ENCODE peak calls at places on chromosome 19, in six cellular contexts. M is HCT116, P is tibial artery, F is neural crest cell, J is lower leg skin, R is choroid plexus epithelial cell. X is an unnamed sample.

GRCh38 chr19:6610934-6611370 is 20.0 kb upstream of the CD70 start:
- DNase-seq in M (peak; percentile 40), P (no peak), F (no peak), J (no peak), R (peak; percentile 59), X (no peak)

GRCh38 chr19:49455729-49456128 is 2.7 kb downstream of the ALDH16A1 start:
- DNase-seq in M (no peak), P (no peak), F (no peak), J (no peak), R (no peak), X (no peak)

GRCh38 chr19:36898422-36898821 is 17.7 kb downstream of the ZNF829 start:
- DNase-seq in M (no peak), P (no peak), F (no peak), J (no peak), R (no peak), X (no peak)

GRCh38 chr19:1232652-1233360 is 5.0 kb downstream of the CBARP start:
- DNase-seq in M (no peak), P (no peak), F (no peak), J (no peak), R (peak; percentile 75), X (no peak)

GRCh38 chr19:38736413-38737280 is 7.6 kb downstream of the CAPN12 start:
- DNase-seq in M (peak; percentile 48), P (no peak), F (no peak), J (peak; percentile 45), R (peak; percentile 39), X (no peak)

GRCh38 chr19:30631035-30631375 is 258.8 kb downstream of the ZNF536 start:
- DNase-seq in M (no peak), P (no peak), F (no peak), J (no peak), R (no peak), X (peak; percentile 48)

GRCh38 chr19:13804830-13805683 is 9.8 kb downstream of the ZSWIM4 start:
- DNase-seq in M (no peak), P (no peak), F (no peak), J (no peak), R (no peak), X (peak; percentile 62)

GRCh38 chr19:31733591-31733990 is 384.4 kb upstream of the TSHZ3 start:
- DNase-seq in M (no peak), P (no peak), F (no peak), J (no peak), R (no peak), X (no peak)

GRCh38 chr19:48569814-48570213 is 17.8 kb downstream of the SULT2B1 start:
- DNase-seq in M (no peak), P (no peak), F (no peak), J (no peak), R (no peak), X (no peak)

GRCh38 chr19:2582984-2583956 is 107.3 kb downstream of the GADD45B start:
- DNase-seq in M (no peak), P (peak; percentile 44), F (no peak), J (no peak), R (peak; percentile 37), X (no peak)

GRCh38 chr19:7736148-7736547 is 4.2 kb upstream of the CLEC4G start:
- DNase-seq in M (no peak), P (no peak), F (no peak), J (no peak), R (no peak), X (no peak)

GRCh38 chr19:1856698-1857603 is 6.4 kb downstream of the KLF16 start:
- DNase-seq in M (no peak), P (peak; percentile 89), F (no peak), J (peak; percentile 83), R (peak; percentile 73), X (peak; percentile 75)

GRCh38 chr19:6632002-6632621 is 37.8 kb downstream of the TNFSF14 start:
- DNase-seq in M (peak; percentile 77), P (no peak), F (peak; percentile 90), J (peak; percentile 85), R (peak; percentile 84), X (peak; percentile 55)

GRCh38 chr19:575527-576506 is 3.4 kb downstream of the BSG start:
- DNase-seq in M (no peak), P (no peak), F (no peak), J (no peak), R (peak; percentile 46), X (no peak)

GRCh38 chr19:38634757-38635482 is 12.5 kb upstream of the ACTN4 start:
- DNase-seq in M (no peak), P (peak; percentile 84), F (peak; percentile 85), J (peak; percentile 63), R (peak; percentile 69), X (peak; percentile 88)

GRCh38 chr19:54674021-54674617 is 11.3 kb downstream of the LILRB4 start:
- DNase-seq in M (peak; percentile 34), P (no peak), F (no peak), J (no peak), R (peak; percentile 41), X (no peak)

GRCh38 chr19:16026756-16027155 is 49.5 kb upstream of the TPM4 start:
- DNase-seq in M (no peak), P (no peak), F (no peak), J (no peak), R (no peak), X (no peak)

GRCh38 chr19:16026131-16026530 is 50.2 kb upstream of the TPM4 start:
- DNase-seq in M (no peak), P (no peak), F (no peak), J (no peak), R (no peak), X (no peak)

GRCh38 chr19:16023558-16023915 is 52.8 kb upstream of the TPM4 start:
- DNase-seq in M (no peak), P (peak; percentile 44), F (no peak), J (no peak), R (no peak), X (no peak)

GRCh38 chr19:16024266-16025107 is 51.8 kb upstream of the TPM4 start:
- DNase-seq in M (no peak), P (peak; percentile 38), F (no peak), J (no peak), R (no peak), X (no peak)

DNA sequence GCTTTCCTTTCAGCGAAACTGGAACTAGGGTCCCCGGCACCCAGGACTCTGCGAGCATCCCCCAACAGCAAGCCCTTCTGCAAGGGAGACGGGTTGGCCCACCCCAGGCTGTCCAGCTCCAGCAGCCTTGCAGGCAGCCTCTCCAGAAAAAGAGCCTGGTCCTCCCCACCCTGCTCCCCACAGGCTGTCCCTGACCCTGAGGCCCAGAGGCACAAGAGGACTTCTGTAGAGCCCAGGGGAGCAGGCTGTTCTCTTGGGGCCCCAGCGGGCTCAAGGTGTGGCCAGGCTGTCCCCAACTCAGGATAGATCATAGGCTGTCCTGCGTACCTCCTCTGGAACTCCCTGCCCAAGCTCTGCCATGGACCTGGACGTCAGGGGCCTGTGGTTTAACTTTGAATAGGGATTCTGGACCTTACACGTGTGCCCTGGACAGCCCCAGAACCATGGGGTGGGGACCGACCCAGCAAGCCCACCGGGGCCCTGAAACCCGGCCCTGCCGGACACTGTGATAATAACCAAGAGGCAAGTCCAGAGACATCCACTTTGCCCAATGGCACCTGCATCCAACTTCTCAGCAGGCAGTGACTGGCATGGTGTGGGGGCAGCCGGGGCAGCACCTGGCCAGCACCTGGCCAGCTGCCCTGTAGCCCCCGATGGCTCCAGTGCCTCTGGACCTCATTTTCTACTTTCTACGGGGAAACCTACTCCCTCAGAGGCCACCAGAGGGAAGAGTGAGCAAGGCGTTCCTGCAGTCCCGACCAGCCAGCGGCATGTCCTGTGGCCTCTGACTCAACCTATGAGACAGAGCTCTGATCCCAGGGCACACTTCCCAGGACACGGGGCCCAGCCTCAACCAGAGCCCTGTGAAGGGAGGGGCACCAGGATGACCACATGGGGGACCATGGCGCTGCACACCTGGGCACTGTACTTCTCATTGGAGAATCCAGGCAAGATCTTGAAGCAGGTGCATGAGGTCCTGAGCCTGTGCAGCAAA is 50.9 kb upstream of the TPM4 start:
- DNase-seq in M (peak; percentile 56), P (peak; percentile 64), F (no peak), J (no peak), R (peak; percentile 68), X (no peak)
- TF ChIP-seq CTCF in M (peak; percentile 81), P (peak; percentile 36), F (peak; percentile 37), J (no peak), R (peak; percentile 76), X (no peak)

GRCh38 chr19:33022472-33023116 is 42.1 kb downstream of the RHPN2 start:
- DNase-seq in M (no peak), P (no peak), F (no peak), J (no peak), R (peak; percentile 21), X (no peak)
- TF ChIP-seq CTCF in M (peak; percentile 20), P (no peak), F (no peak), J (no peak), R (peak; percentile 14), X (no peak)

DNA sequence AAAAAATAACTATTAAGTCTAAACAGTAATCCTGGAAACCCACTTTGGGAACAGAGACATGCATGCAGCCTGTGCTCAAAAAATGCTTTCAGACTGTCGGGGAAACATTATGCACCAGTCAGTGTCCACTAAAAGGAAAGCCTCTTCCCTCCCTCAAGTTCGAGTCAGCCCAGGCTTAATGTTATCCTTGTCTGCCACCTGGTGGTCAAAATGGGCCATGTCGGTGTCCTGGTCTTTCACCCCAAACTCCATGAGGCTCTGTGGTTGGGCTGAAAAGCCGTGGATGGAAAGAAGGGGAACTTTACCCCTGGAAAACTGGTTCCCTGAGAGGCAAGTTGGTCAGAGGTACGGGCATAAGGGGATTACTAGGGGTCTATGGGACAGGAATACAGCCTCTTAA is 88.4 kb upstream of the ZNF492 start:
- DNase-seq in M (peak; percentile 8), P (no peak), F (no peak), J (no peak), R (peak; percentile 7), X (no peak)
- TF ChIP-seq CTCF in M (peak; percentile 49), P (peak; percentile 45), F (peak; percentile 34), J (no peak), R (peak; percentile 23), X (peak; percentile 19)

GRCh38 chr19:4495471-4495870 is 22.8 kb downstream of the PLIN4 start:
- DNase-seq in M (peak; percentile 22), P (no peak), F (no peak), J (no peak), R (no peak), X (peak; percentile 10)

GRCh38 chr19:4494691-4495064 is 22.6 kb downstream of the HDGFL2 start:
- DNase-seq in M (no peak), P (no peak), F (no peak), J (no peak), R (no peak), X (no peak)

GRCh38 chr19:4493929-4494690 is 22.0 kb downstream of the HDGFL2 start:
- DNase-seq in M (no peak), P (no peak), F (no peak), J (no peak), R (no peak), X (peak; percentile 6)

GRCh38 chr19:4493104-4493928 is 21.2 kb downstream of the HDGFL2 start:
- DNase-seq in M (no peak), P (no peak), F (no peak), J (no peak), R (no peak), X (no peak)

DNA sequence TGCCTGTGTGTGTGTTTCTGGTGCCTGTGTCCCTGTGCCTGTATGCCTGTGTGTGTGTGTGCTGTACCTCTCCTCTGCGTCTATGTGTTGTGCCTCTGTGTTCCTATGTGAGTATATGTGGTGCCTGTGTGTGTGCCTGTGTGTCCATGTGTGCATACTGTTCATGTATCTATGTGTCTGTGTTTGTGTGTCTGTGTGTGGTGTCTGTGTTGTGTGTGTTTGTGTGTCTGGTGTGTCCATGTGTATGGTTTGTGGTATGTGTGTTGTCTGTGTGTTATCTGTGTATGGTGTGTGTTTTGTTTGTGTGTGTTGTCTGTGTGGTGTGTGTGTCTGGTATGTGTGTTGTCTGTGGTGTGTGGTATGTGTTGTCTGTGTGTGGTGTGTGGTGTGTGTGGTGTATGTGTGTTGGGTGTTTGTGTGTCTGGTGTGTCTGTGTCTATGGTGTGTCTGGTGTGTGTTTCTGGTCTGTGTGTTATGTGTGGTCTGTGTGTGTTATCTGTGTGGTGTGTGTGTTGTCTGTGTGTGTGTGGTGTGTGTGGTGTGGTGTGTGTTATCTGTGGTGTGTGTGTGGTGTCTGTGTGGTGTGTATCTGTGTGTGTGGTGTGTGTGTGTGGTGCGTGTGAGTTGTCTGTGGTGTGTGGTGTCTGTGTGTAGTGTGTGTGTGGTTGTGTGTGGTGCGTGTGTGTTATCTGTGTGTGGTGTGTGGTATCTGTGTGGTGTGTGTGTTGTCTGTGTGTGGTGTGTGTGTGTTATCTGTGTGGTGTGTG is 20.4 kb downstream of the HDGFL2 start:
- DNase-seq in M (no peak), P (no peak), F (no peak), J (no peak), R (no peak), X (no peak)
- TF ChIP-seq CTCF in M (no peak), P (no peak), F (no peak), J (no peak), R (no peak), X (no peak)

X was measured in glutamatergic neuron.